ENCODE peak calls at places on chromosomes 5 and 9, in nine cellular contexts. K is transverse colon; D is stomach; T is CD8-positive, alpha-beta T cell; H is coronary artery; F is endodermal cell; I is body of pancreas; G is cardiac muscle cell; S is heart right ventricle. P is an unnamed sample.

GRCh38 chr5:65418661-65419060 is 63.1 kb downstream of the ADAMTS6 start:
- DNase-seq in I (no peak), H (no peak), T (no peak), G (peak), S (no peak), D (no peak), K (no peak), F (no peak), P (no peak)

GRCh38 chr5:16768184-16768583 is 151.4 kb upstream of the RETREG1 start:
- DNase-seq in G (no peak), K (no peak), H (no peak), D (no peak), F (no peak), I (no peak), T (no peak), S (no peak), P (no peak)

GRCh38 chr5:124692324-124692723 is 54.1 kb downstream of the ZNF608 start:
- DNase-seq in I (peak), G (peak), H (no peak), F (no peak), K (no peak), T (no peak), D (no peak), S (no peak), P (no peak)

GRCh38 chr9:123335227-123335985 is 20.6 kb upstream of the CRB2 start:
- DNase-seq in F (peak), G (peak), T (no peak), H (no peak), D (no peak), I (peak), S (no peak), K (no peak), P (no peak)

GRCh38 chr9:115591584-115591984 is 473.6 kb upstream of the TNC start:
- DNase-seq in I (peak), F (peak), D (peak), K (peak), S (no peak), H (peak), T (no peak), G (peak), P (peak)

GRCh38 chr9:127279717-127280285 is 15.2 kb downstream of the GARNL3 start:
- DNase-seq in T (no peak), S (no peak), H (no peak), G (no peak), I (peak), F (no peak), D (no peak), K (no peak), P (no peak)

GRCh38 chr5:96816991-96817390 is 9.2 kb upstream of the ERAP1 start:
- DNase-seq in H (no peak), S (no peak), I (no peak), F (no peak), G (no peak), T (no peak), D (no peak), K (no peak), P (no peak)

GRCh38 chr5:68214472-68215207 is 916 bp upstream of the PIK3R1 start:
- DNase-seq in T (no peak), I (peak), K (no peak), F (no peak), S (no peak), D (no peak), G (peak), H (no peak), P (peak)

GRCh38 chr5:149271717-149272558 is at the start of gene AFAP1L1:
- DNase-seq in F (peak), D (peak), H (peak), K (peak), I (peak), T (no peak), G (peak), S (peak), P (peak)

GRCh38 chr5:76717222-76718083 is 1.5 kb downstream of the F2R start:
- DNase-seq in G (peak), S (no peak), H (no peak), K (no peak), F (no peak), T (no peak), D (no peak), I (no peak), P (no peak)

GRCh38 chr5:2642684-2643325 is 108.7 kb downstream of the IRX2 start:
- DNase-seq in D (no peak), K (no peak), I (no peak), H (peak), F (no peak), G (no peak), T (no peak), S (no peak), P (no peak)

GRCh38 chr5:61274561-61274960 is 57.5 kb upstream of the ZSWIM6 start:
- DNase-seq in G (peak), K (no peak), T (no peak), F (no peak), D (no peak), H (no peak), I (no peak), S (no peak), P (no peak)

GRCh38 chr5:116614603-116614920 is 39.9 kb upstream of the SEMA6A start:
- DNase-seq in T (no peak), G (no peak), K (no peak), D (no peak), F (no peak), I (no peak), H (no peak), S (no peak), P (no peak)

GRCh38 chr9:126986506-126986951 is 71.9 kb downstream of the RALGPS1 start:
- DNase-seq in S (no peak), H (no peak), D (no peak), K (peak), I (no peak), G (peak), F (no peak), T (peak), P (no peak)

GRCh38 chr5:158074992-158075769 is 216.2 kb upstream of the CLINT1 start:
- DNase-seq in G (peak), K (peak), S (peak), F (peak), I (peak), H (peak), D (peak), T (peak), P (peak)

GRCh38 chr9:105678781-105679180 is 15.6 kb upstream of the TMEM38B start:
- DNase-seq in S (no peak), T (no peak), G (no peak), D (no peak), H (no peak), I (no peak), F (no peak), K (no peak), P (no peak)

GRCh38 chr5:172078726-172079345 is 72.4 kb upstream of the FBXW11 start:
- DNase-seq in F (peak), K (no peak), T (no peak), G (peak), H (no peak), S (no peak), I (peak), D (peak), P (peak)

GRCh38 chr5:165139262-165139661 is 1633.8 kb downstream of the MAT2B start:
- DNase-seq in H (no peak), F (no peak), T (no peak), K (no peak), D (no peak), S (no peak), I (no peak), G (no peak), P (no peak)

GRCh38 chr5:112109331-112109993 is 309.6 kb downstream of the EPB41L4A start:
- DNase-seq in S (peak), H (no peak), G (peak), D (peak), I (peak), F (peak), K (no peak), T (no peak), P (no peak)

GRCh38 chr5:100464418-100464817 is 70.8 kb upstream of the FAM174A start:
- DNase-seq in T (no peak), G (peak), H (no peak), S (no peak), K (no peak), D (no peak), F (no peak), I (no peak), P (no peak)

DNA sequence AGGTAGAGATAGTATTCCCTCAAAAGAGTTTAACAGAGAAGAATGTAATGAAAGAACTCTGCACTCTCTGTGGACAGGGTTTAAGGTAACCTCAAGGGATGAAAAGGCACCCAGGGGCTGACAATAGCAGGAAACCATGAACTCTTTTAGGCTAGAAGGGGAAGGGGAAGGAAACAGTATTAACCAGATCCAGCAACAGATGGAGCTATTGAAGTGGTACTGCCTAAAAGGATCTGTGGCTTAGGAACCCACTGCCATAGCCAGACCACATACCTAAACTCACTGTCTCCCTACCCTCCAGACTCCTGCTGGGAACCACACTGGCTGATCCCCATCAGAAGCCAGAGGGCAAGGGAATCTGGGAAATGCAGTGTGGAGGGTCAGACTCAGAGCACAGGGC is 35.5 kb downstream of the PLGRKT start:
- DNase-seq in H (no peak), F (no peak), G (no peak), K (no peak), I (no peak), S (no peak), T (no peak), D (no peak), P (no peak)
- TF ChIP-seq CTCF in H (no peak), F (peak), G (no peak), K (no peak), I (no peak), S (no peak), T (no peak), D (no peak), P (no peak)

DNA sequence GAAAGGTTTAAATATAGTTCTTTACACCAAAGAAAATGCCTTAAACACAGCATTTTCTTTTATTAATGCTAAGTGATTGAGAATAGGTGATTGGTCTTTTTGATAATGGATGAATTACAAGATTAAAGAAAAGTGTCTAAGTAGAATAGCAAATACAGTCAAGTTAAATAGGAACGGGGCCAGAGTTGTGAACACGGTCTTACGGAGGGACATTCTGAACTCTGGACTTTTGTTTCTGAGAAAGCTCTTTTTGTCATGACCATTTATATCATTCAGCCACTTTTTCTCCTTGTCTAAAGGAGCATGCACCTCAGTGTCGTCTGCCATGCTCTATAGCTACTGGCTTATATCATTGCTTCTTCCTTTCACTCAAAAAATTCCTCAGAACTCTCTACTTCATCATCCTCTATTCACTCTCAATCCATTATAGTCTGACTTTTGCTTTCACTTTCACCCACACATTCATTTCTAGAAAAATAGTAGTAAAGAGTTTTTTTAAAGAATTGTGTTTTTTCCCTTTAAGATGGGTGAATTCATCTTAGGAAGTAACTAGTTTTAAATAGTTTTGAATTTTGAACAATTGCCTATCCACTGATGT is 263.0 kb upstream of the FBXL7 start:
- DNase-seq in I (no peak), T (no peak), K (no peak), H (no peak), D (no peak), F (no peak), S (no peak), G (no peak), P (no peak)
- H3K4me3 ChIP-seq in I (no peak), T (no peak), K (no peak), H (peak), D (no peak), F (no peak), S (peak), G (no peak), P (peak)

GRCh38 chr5:4911646-4912403 is 228.3 kb upstream of the ADAMTS16 start:
- DNase-seq in G (no peak), T (no peak), H (no peak), I (no peak), K (no peak), D (no peak), S (no peak), F (no peak), P (no peak)
- H3K27ac ChIP-seq in G (no peak), T (no peak), H (no peak), I (no peak), K (no peak), D (no peak), S (no peak), F (no peak), P (no peak)

GRCh38 chr5:58499231-58499630 is 8.0 kb downstream of the GAPT start:
- DNase-seq in S (no peak), G (no peak), I (no peak), F (no peak), K (no peak), H (no peak), T (no peak), D (no peak), P (no peak)

GRCh38 chr5:58493136-58493535 is 1.9 kb downstream of the GAPT start:
- DNase-seq in F (no peak), T (no peak), D (no peak), S (no peak), I (no peak), K (no peak), H (no peak), G (no peak), P (no peak)

GRCh38 chr5:58499951-58500350 is 8.7 kb downstream of the GAPT start:
- DNase-seq in T (no peak), I (peak), F (no peak), G (no peak), H (no peak), S (no peak), K (no peak), D (peak), P (no peak)

GRCh38 chr5:58497956-58498942 is 7.0 kb downstream of the GAPT start:
- DNase-seq in S (no peak), G (peak), T (no peak), K (peak), I (peak), F (peak), H (no peak), D (peak), P (peak)

DNA sequence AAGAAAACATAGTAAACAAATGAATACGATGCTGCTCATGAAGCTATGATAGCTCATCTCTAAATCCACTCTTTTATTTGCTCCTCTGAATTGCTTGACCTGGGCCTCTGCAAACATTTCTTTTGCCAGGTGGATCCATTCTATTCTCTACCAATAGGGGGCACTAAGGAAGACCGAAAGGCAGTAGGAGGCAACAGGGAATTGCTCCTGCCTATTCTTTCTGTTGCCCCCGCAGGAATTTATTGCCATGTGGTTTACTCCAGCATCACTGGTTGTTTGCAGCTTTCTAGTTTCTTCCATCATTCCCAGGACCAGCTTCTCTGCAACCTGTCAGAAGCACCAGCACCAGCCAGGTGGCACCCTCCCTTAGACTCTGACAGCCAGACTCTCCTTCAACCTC is 5.3 kb downstream of the GAPT start:
- DNase-seq in H (no peak), F (peak), T (no peak), D (no peak), S (no peak), G (no peak), K (no peak), I (no peak), P (no peak)
- TF ChIP-seq CTCF in H (no peak), F (peak), T (no peak), D (no peak), S (peak), G (peak), K (no peak), I (peak), P (no peak)

GRCh38 chr5:1594336-1595106 is 70.8 kb upstream of the LPCAT1 start:
- DNase-seq in G (peak), F (peak), I (peak), D (peak), K (peak), T (peak), S (peak), H (no peak), P (peak)
- H3K4me3 ChIP-seq in G (peak), F (peak), I (peak), D (peak), K (peak), T (peak), S (peak), H (peak), P (peak)

DNA sequence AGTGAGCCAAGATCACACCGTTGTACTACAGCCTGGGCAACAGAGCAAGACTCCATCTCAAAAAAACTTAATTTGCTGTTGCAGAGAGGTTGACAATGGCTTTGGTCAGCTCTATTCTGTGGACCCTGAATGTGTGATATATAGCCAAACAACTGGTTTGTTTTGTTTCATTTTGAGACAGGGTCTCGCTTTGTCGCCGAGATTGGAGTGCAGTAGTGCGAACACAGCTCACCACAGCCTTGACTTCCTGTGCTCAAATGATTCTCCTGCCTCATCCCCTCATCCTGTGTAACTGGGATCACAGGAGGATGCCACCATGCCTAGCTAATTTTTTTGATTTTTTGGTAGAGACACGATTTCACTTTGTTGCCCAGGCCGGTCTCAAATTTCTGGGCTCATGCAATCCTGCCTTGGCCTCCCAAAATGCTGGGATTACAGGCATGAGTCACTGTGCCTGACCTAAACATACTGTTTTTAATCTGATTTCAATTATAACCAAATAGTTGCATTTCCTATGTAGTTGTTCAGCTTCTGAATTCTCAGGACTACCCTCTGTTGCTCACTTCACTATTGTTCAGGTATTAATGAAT is 9.8 kb downstream of the RNF183 start:
- DNase-seq in T (no peak), K (no peak), G (peak), H (no peak), S (no peak), D (no peak), F (no peak), I (no peak), P (no peak)
- H3K27ac ChIP-seq in T (no peak), K (no peak), G (no peak), H (no peak), S (no peak), D (no peak), F (no peak), I (no peak), P (no peak)

GRCh38 chr5:150598046-150598445 is 42.4 kb upstream of the SYNPO start:
- DNase-seq in S (no peak), F (no peak), D (no peak), K (no peak), H (no peak), G (no peak), T (no peak), I (no peak), P (no peak)
- TF ChIP-seq CTCF in S (no peak), F (peak), D (no peak), K (no peak), H (no peak), G (no peak), T (no peak), I (no peak), P (no peak)

DNA sequence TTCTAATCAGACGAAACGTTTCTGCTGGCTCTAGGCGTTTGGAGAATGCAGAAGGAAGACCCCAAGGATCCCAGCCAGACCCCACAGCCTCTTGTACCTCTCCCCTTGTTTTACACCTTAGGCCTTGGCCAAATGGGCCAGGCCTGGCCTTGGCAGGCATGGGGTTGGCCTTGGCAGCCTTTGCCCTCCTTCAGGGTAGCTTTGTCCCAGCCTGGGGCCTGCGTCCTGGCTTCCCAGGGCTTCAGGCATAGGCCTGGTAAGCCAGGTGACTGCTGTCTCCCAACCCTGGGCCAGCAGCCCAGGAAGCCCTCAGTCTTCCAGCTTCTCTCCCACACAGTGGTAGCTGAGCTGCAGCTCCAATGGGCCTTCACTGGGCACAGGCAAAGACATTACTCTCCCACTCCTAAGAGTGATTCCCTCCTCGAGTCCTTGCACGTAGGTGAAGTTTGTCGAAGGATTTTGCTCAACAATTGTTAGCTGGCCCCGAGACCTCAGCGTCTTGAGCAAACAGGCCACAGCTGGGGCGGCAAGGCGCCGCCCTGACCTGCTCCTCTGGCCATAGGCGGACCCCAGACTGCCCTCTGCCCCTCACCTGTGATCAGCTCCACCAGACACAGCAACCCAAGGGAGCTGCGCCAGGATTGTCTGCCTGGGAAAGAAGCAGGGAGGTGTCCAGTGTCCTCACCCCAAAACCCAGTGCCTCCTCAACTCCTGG is 1.1 kb upstream of the PITX1 start:
- DNase-seq in S (no peak), K (no peak), D (no peak), G (no peak), H (no peak), F (peak), I (peak), T (no peak), P (no peak)
- H3K4me3 ChIP-seq in S (no peak), K (peak), D (peak), G (no peak), H (no peak), F (peak), I (no peak), T (no peak), P (peak)